ENCODE peak calls at places on chromosomes 5 and 9, in five cellular contexts. I is brain microvascular endothelial cell, G is body of pancreas, S is pancreas, V is endothelial cell. H is an unnamed sample.

GRCh38 chr5:11139471-11139870 is 378.4 kb upstream of the DAP start:
- DNase-seq in V (no peak), I (no peak), G (no peak), S (no peak), H (no peak)

GRCh38 chr9:98892296-98892695 is 51.4 kb upstream of the COL15A1 start:
- DNase-seq in S (no peak), I (no peak), V (no peak), G (no peak), H (no peak)

GRCh38 chr5:6181147-6181729 is 197.1 kb downstream of the MED10 start:
- DNase-seq in I (no peak), G (no peak), S (no peak), V (no peak), H (no peak)

GRCh38 chr9:130110596-130111021 is 56.9 kb downstream of the GPR107 start:
- DNase-seq in G (no peak), I (peak; percentile 19), S (no peak), V (no peak), H (no peak)

GRCh38 chr5:160397492-160397891 is 2.4 kb downstream of the FAM200C start:
- DNase-seq in V (no peak), G (no peak), I (no peak), S (no peak), H (no peak)

GRCh38 chr5:7849531-7850240 is 1.2 kb downstream of the CFAP90 start:
- DNase-seq in V (peak; percentile 30), G (peak; percentile 21), S (peak; percentile 75), I (no peak), H (no peak)

GRCh38 chr9:132749316-132749715 is 79.1 kb downstream of the GTF3C4 start:
- DNase-seq in V (no peak), G (no peak), S (no peak), I (no peak), H (no peak)

GRCh38 chr5:176597417-176598389 is 12.3 kb downstream of the GPRIN1 start:
- DNase-seq in V (no peak), I (no peak), S (peak; percentile 66), G (no peak), H (no peak)

GRCh38 chr9:12631866-12632265 is 61.3 kb upstream of the TYRP1 start:
- DNase-seq in I (no peak), S (no peak), G (no peak), V (no peak), H (no peak)

GRCh38 chr5:69049151-69049550 is 44.7 kb upstream of the SLC30A5 start:
- DNase-seq in S (no peak), G (no peak), I (no peak), V (no peak), H (no peak)

GRCh38 chr5:38922199-38922598 is 76.4 kb downstream of the OSMR start:
- DNase-seq in I (peak; percentile 38), V (peak; percentile 61), G (peak; percentile 56), S (no peak), H (peak; percentile 67)

GRCh38 chr5:169299651-169300467 is 1.1 kb downstream of the SLIT3 start:
- DNase-seq in G (no peak), S (no peak), V (no peak), I (no peak), H (peak; percentile 48)

GRCh38 chr5:86199287-86199686 is 418.5 kb upstream of the COX7C start:
- DNase-seq in V (no peak), I (no peak), G (no peak), S (no peak), H (no peak)

GRCh38 chr5:78594014-78594413 is 54.6 kb downstream of the LHFPL2 start:
- DNase-seq in I (no peak), G (no peak), S (no peak), V (no peak), H (no peak)

GRCh38 chr5:91386120-91386519 is 3.0 kb upstream of the ARRDC3 start:
- DNase-seq in I (no peak), G (no peak), S (no peak), V (no peak), H (no peak)
- TF ChIP-seq CTCF in I (no peak), G (no peak), S (no peak), V (no peak), H (no peak)

GRCh38 chr5:15993934-15994333 is 185.7 kb downstream of the MARCHF11 start:
- DNase-seq in G (no peak), S (no peak), V (no peak), I (peak; percentile 34), H (no peak)
- TF ChIP-seq CTCF in G (no peak), S (no peak), V (no peak), I (peak; percentile 71), H (no peak)

GRCh38 chr5:158722940-158723339 is 376.8 kb downstream of the EBF1 start:
- DNase-seq in V (no peak), I (no peak), G (no peak), S (no peak), H (no peak)

GRCh38 chr5:158720316-158720715 is 379.4 kb downstream of the EBF1 start:
- DNase-seq in V (no peak), S (no peak), G (no peak), I (no peak), H (no peak)

GRCh38 chr5:158727771-158728311 is 371.9 kb downstream of the EBF1 start:
- DNase-seq in S (no peak), V (peak; percentile 18), I (peak; percentile 22), G (peak; percentile 15), H (no peak)

GRCh38 chr5:158727108-158727507 is 372.6 kb downstream of the EBF1 start:
- DNase-seq in G (no peak), I (no peak), S (no peak), V (no peak), H (no peak)

GRCh38 chr5:158725223-158725825 is 374.4 kb downstream of the EBF1 start:
- DNase-seq in V (no peak), G (no peak), S (no peak), I (no peak), H (no peak)
- TF ChIP-seq CTCF in V (no peak), G (no peak), S (no peak), I (peak; percentile 18), H (no peak)

GRCh38 chr9:36113999-36114398 is 22.5 kb upstream of the GLIPR2 start:
- DNase-seq in G (no peak), V (no peak), I (no peak), S (no peak), H (no peak)

GRCh38 chr9:36112516-36112915 is 24.0 kb upstream of the GLIPR2 start:
- DNase-seq in V (no peak), G (no peak), I (no peak), S (no peak), H (no peak)

DNA sequence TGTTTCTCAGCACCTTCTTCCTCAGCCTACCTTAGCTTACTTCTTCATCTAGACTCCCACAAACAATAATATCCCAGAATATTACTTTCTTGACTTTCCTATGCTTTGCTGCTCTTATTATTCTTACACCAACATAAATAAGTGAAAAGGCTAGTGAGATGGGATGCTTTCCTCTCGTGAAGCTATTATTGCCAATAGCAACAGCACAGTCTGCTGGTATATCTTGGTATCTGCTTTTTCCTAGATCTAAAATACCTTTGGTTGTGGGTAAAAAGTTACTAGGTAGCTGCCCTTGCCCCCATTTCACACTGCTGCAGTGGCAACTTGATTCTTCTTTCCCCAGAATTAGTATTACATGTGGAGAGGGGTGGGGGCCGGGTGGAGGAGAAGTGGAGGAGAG is 26.1 kb upstream of the GLIPR2 start:
- DNase-seq in I (no peak), S (no peak), G (no peak), V (no peak), H (no peak)
- TF ChIP-seq CTCF in I (peak; percentile 36), S (no peak), G (no peak), V (no peak), H (no peak)

DNA sequence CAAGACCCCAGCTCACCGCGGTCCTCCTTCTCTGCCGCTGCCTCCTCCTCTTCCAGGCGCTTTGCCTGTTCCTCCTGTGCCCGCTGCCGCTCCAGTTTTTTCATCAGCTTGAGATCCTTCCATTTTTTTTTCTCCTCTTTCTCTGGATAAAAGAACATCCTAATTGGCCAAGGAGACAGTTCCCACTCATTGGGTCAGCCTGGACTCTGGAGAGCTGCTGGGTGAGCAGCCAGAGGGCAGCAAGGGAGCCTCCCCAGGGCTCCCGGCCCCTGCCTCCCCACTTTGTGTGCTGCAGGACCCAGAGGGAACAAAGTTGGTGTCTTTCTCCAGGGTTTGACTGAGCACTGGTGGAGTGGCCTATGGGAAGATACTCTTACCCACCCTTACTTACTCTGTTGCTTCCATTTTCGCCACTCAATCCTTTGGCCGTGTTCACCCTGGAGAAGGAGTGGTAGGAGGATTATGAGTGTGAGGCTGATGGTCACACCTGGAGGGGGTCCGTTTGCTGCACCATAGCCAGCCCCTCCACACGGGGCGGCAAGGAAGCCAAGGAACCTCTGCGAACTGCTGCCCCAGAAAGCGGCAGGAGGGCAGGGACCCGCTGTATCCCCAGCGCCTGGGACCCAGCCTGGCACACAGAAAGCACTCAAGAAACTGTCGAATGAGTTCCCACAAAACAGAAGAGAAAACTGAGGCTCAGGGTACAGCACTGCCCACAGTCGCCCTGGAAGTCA is 708 bp downstream of the SPOUT1 start:
- DNase-seq in G (no peak), V (no peak), I (no peak), S (peak; percentile 44), H (no peak)
- TF ChIP-seq CTCF in G (no peak), V (no peak), I (no peak), S (no peak), H (no peak)

GRCh38 chr5:154529282-154529681 is 51.3 kb upstream of the HAND1 start:
- DNase-seq in V (no peak), I (no peak), G (no peak), S (no peak), H (no peak)
- TF ChIP-seq CTCF in V (no peak), I (no peak), G (no peak), S (no peak), H (no peak)

DNA sequence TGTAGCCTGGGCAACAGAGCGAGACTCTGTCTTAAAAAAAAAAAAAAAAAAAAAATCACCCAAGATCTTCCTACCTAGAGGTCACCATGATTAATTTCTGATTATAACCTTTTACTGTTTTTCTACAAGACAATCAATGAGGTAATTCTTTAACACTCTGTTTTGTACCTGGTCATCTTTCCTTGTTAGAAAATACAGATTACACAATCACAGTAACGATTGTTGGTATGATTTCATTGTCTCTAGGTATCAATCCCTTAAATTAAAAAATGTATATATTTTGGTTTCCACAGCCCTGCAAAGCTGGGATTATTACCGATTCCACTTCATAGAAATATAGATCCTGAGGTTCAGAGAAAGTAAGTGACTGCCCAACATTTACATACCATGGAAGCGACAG is 8.3 kb upstream of the ATG10 start:
- DNase-seq in S (no peak), V (no peak), I (no peak), G (no peak), H (no peak)
- TF ChIP-seq CTCF in S (no peak), V (no peak), I (no peak), G (no peak), H (no peak)

DNA sequence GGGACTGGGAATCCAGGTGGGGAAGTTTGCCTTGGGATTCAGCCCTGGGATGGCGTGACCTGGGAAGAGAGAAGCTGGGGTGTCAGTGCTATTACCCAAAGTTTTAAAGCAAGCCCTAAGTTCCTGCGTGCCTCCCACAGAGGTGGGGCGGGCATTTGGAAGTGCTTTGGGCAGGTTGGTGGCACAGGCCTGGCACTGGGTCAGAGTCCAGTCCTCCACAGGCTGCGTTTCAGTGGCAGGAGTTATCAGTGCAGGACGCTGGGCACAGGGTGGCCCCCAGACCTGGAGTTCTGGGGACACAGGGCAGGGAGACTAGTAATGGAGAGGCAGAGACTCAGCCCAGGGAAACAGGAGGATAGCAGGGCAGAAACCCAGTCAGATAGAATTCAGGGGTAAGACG is 147.2 kb downstream of the MAST4 start:
- DNase-seq in G (no peak), I (no peak), S (no peak), V (no peak), H (no peak)
- TF ChIP-seq CTCF in G (no peak), I (no peak), S (no peak), V (no peak), H (no peak)

H was measured in nephron progenitor cell.